ENCODE peak calls at places on chromosome 11, in eight cellular contexts. N is EL; S is sciatic nerve; C is nucleus accumbens; H is stimulated activated CD8-positive, alpha-beta memory T cell treated with anti-CD3 and anti-CD28 coated beads, Interleukin-4, amount 100 ng/mL, for 4 hours; K is A172; E is astrocyte; X is A549. A is an unnamed sample.

GRCh38 chr11:18633256-18634139 is 644 bp downstream of the SPTY2D1 start:
- DNase-seq in N (peak), S (no peak), C (no peak), H (no peak), K (no peak), E (no peak), X (no peak), A (peak)

GRCh38 chr11:134518616-134519389 is 106.8 kb upstream of the B3GAT1 start:
- DNase-seq in N (no peak), S (no peak), C (no peak), H (no peak), K (no peak), E (no peak), X (no peak), A (no peak)

GRCh38 chr11:60345489-60345888 is 18.4 kb downstream of the MS4A6E start:
- DNase-seq in N (peak), S (no peak), C (no peak), H (no peak), K (peak), E (no peak), X (no peak), A (peak)

GRCh38 chr11:130629039-130629438 is 180.6 kb downstream of the ADAMTS15 start:
- DNase-seq in N (no peak), S (no peak), C (no peak), H (no peak), K (no peak), E (peak), X (no peak), A (no peak)

GRCh38 chr11:2304156-2305139 is 2.6 kb downstream of the TSPAN32 start:
- DNase-seq in N (no peak), S (peak), C (no peak), H (no peak), K (peak), E (no peak), X (no peak), A (peak)

GRCh38 chr11:45262900-45263299 is 23.2 kb downstream of the SYT13 start:
- DNase-seq in N (no peak), S (no peak), C (no peak), H (no peak), K (no peak), E (no peak), X (no peak), A (no peak)

GRCh38 chr11:126140932-126141291 is 70.5 kb downstream of the RPUSD4 start:
- DNase-seq in N (peak), S (peak), C (no peak), H (no peak), K (peak), E (peak), X (no peak), A (peak)

GRCh38 chr11:114044042-114044871 is 15.3 kb upstream of the ZBTB16 start:
- DNase-seq in N (no peak), S (no peak), C (no peak), H (no peak), K (no peak), E (no peak), X (no peak), A (peak)

GRCh38 chr11:46410021-46410420 is 18.4 kb upstream of the CHRM4 start:
- DNase-seq in N (no peak), S (no peak), C (no peak), H (no peak), K (no peak), E (no peak), X (no peak), A (no peak)

GRCh38 chr11:7353100-7353499 is 101.4 kb downstream of the SYT9 start:
- DNase-seq in N (peak), S (no peak), C (no peak), H (no peak), K (no peak), E (no peak), X (peak), A (peak)

GRCh38 chr11:64694821-64695365 is 28.1 kb downstream of the NRXN2 start:
- DNase-seq in N (no peak), S (no peak), C (peak), H (no peak), K (no peak), E (no peak), X (no peak), A (no peak)

GRCh38 chr11:27950339-27950738 is 157.6 kb downstream of the KIF18A start:
- DNase-seq in N (no peak), S (no peak), C (no peak), H (no peak), K (no peak), E (no peak), X (no peak), A (no peak)

A was measured in SJSA1.